ENCODE peak calls at places on chromosome 1, in six cellular contexts. A is HCT116, H is sigmoid colon, D is neural progenitor cell, L is K562, M is adrenal gland. Z is an unnamed sample.

GRCh38 chr1:32448773-32449456 is 16.0 kb upstream of the ZBTB8B start:
- DNase-seq in A (peak; percentile 68), L (peak; percentile 87), M (no peak), H (no peak), D (peak; percentile 66), Z (no peak)

GRCh38 chr1:243465738-243466137 is 209.9 kb downstream of the SDCCAG8 start:
- DNase-seq in M (no peak), H (no peak), D (no peak), A (no peak), L (no peak), Z (no peak)

GRCh38 chr1:205317311-205317917 is 4.1 kb downstream of the NUAK2 start:
- DNase-seq in M (peak; percentile 91), A (no peak), L (no peak), D (no peak), H (no peak), Z (peak; percentile 87)

GRCh38 chr1:221711156-221711577 is 30.7 kb downstream of the DUSP10 start:
- DNase-seq in H (no peak), A (no peak), D (no peak), L (no peak), M (no peak), Z (no peak)

GRCh38 chr1:172254521-172255222 is 165.8 kb upstream of the C1orf105 start:
- DNase-seq in A (peak; percentile 52), D (no peak), L (no peak), M (no peak), H (no peak), Z (no peak)

GRCh38 chr1:110639724-110640386 is 33.7 kb upstream of the KCNA2 start:
- DNase-seq in L (no peak), D (no peak), A (no peak), H (no peak), M (no peak), Z (no peak)

GRCh38 chr1:51156752-51157151 is 54.7 kb downstream of the C1orf185 start:
- DNase-seq in D (no peak), L (no peak), A (no peak), H (no peak), M (no peak), Z (no peak)

GRCh38 chr1:207789792-207790787 is 38.2 kb downstream of the CD46 start:
- DNase-seq in H (no peak), A (no peak), D (no peak), L (no peak), M (no peak), Z (no peak)

GRCh38 chr1:175015243-175015642 is 8.0 kb downstream of the MRPS14 start:
- DNase-seq in M (no peak), H (no peak), A (no peak), D (no peak), L (no peak), Z (no peak)

GRCh38 chr1:109252893-109253802 is 3.8 kb downstream of the CELSR2 start:
- DNase-seq in L (no peak), M (no peak), D (no peak), H (peak; percentile 94), A (no peak), Z (no peak)

GRCh38 chr1:151976868-151977267 is 16.8 kb downstream of the S100A10 start:
- DNase-seq in M (peak; percentile 42), A (no peak), H (no peak), L (peak; percentile 28), D (no peak), Z (peak; percentile 53)

GRCh38 chr1:155091071-155092051 is 12.7 kb downstream of the EFNA3 start:
- DNase-seq in A (peak; percentile 61), D (peak; percentile 91), L (peak; percentile 92), H (peak; percentile 89), M (peak; percentile 77), Z (peak; percentile 79)

GRCh38 chr1:247037483-247038320 is 29.8 kb upstream of the ZNF695 start:
- DNase-seq in M (no peak), D (no peak), H (no peak), A (no peak), L (no peak), Z (no peak)

GRCh38 chr1:247047260-247047659 is 31.4 kb downstream of the ZNF670 start:
- DNase-seq in M (no peak), L (no peak), D (no peak), H (no peak), A (no peak), Z (no peak)

GRCh38 chr1:247047702-247048101 is 30.9 kb downstream of the ZNF670 start:
- DNase-seq in M (no peak), L (no peak), A (no peak), D (no peak), H (no peak), Z (no peak)

DNA sequence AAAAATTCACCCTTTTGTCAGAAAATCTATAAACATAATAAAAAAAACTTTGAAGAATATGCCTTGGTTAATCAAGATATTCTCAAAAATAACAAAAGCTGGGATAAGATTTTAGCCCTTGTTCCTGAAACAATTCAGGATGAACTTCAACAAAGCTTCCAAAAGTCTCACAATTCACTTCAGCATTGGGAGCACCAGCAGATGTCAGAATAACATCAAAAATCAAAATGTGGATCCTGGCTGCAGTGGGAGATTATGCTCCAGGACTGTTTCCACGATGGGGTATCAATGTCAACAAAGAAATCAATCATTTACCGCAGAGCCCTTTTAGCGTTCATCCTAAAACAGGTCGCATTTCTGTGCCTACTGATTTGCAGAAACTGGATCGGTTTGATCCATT is 35.2 kb downstream of the ZNF670 start:
- DNase-seq in D (no peak), H (no peak), M (no peak), A (no peak), L (no peak), Z (no peak)
- H3K9me3 ChIP-seq in D (peaks cover 66% of the 10 kb centered on the region), H (no peaks in the 10 kb centered on the region), M (no peaks in the 10 kb centered on the region), A (peaks cover 62% of the 10 kb centered on the region), L (peaks cover 30% of the 10 kb centered on the region), Z (peaks cover 21% of the 10 kb centered on the region)

DNA sequence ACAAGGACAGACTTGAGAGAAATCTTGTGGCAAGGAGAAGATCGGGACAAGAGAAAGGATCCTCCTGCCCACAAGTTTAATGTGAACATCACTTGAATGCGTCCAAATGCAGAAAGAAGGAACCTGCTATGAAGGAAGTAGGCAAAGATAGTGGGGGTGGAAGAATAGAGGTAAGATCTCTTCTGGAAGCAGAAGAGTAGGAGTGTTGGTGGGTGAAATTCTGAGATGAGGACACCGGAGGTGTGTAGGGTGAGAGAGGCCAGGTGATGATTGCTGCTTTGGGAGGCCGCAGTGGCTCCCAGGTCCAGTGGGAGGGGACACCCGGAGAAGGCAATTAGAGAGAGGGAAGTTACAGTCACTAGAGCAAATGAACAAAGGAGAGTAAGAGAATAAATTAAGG is 6.8 kb downstream of the RYR2 start:
- DNase-seq in L (no peak), H (no peak), M (no peak), A (no peak), D (no peak), Z (no peak)
- H3K4me1 ChIP-seq in L (no peaks in the 10 kb centered on the region), H (no peaks in the 10 kb centered on the region), M (no peaks in the 10 kb centered on the region), A (no peaks in the 10 kb centered on the region), D (peaks cover 9% of the 10 kb centered on the region), Z (no peaks in the 10 kb centered on the region)

DNA sequence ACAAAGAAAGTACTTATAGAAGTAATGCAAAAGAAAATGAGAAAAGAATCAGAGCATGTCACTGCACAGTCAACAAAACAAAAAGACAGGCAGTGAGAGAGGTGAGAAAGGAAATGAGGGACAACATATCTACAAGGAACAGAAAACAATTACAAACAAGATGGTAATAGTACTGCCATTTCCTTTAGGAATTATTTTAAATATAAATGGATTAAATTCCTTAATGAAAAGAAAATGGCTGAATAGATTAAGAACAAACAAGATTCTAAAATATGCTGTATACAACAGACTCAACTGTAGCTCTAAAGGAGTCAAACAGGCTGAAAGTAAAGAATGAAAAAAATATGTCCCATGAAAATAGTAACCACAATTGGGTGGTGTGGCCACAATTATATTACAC is 22.1 kb upstream of the ZNF124 start:
- DNase-seq in D (no peak), L (no peak), H (no peak), M (no peak), A (no peak), Z (no peak)
- H3K9me3 ChIP-seq in D (peaks cover 13% of the 10 kb centered on the region), L (peaks cover 14% of the 10 kb centered on the region), H (peaks cover 13% of the 10 kb centered on the region), M (peaks cover 19% of the 10 kb centered on the region), A (peaks cover 43% of the 10 kb centered on the region), Z (peaks cover 20% of the 10 kb centered on the region)

DNA sequence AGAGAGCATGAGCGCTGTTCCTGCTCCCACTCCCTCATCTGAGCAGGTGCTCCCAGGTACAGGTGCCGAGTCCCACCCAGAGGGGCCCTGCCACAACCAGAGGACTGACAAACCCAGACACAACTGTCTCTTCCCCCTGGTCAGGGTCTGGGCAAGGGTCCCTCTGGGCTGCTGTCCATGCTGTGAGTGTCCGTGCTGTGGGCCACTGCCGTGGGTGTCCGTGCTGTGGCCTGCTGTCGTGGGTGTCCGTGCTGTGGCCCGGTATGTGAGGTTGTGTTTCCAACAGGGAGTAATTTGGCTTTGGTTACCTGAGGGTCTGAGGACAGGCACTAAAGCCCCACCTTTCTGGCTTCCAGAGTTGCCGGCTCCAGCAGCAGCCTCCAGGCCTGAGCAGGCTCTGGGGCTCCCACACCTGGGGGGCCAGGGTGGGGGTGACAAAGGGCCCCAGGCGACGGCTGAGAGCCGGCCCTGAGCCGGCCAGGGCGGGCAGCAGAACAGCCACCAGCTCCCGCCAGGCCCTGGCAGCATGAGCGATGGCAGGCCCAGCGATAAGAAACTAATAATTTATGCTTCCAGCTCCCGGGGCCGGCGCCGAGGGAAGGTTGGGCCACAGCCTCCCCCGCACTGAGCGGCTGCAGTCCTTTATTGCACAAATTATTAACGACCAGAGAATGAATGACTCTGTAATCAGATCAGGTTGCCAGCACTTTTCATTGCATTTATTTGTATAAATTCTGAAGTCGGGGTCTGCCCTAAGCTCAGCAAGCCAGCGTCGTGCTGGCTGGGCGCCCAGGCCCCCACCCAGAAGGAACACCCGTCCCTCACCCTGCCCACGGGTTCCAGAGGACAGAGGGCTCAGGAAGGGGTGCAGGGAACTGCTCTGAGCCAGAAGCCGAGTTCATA is 7.3 kb upstream of the SAMD11 start:
- DNase-seq in L (no peak), A (no peak), H (peak; percentile 60), D (no peak), M (peak; percentile 69), Z (no peak)
- H3K4me1 ChIP-seq in L (peaks cover 78% of the 10 kb centered on the region), A (peaks cover 21% of the 10 kb centered on the region), H (peaks cover 30% of the 10 kb centered on the region), D (peaks cover 8% of the 10 kb centered on the region), M (peaks cover 33% of the 10 kb centered on the region), Z (peaks cover 20% of the 10 kb centered on the region)

Z was measured in PC-9.